ENCODE peak calls at places on chromosomes 16 and 17, in seven cellular contexts. Q, W, H, M, B, A and V are unnamed samples.

GRCh38 chr16:79672524-79672923 is 72.0 kb upstream of the MAF start:
- DNase-seq in Q (no peak), W (no peak), H (no peak), M (no peak), B (no peak), A (no peak), V (no peak)

GRCh38 chr17:77615672-77616242 is 342.7 kb upstream of the TNRC6C start:
- DNase-seq in Q (no peak), W (peak; percentile 1), H (no peak), M (no peak), B (no peak), A (no peak), V (no peak)

GRCh38 chr16:84898447-84898846 is 78.7 kb downstream of the CRISPLD2 start:
- DNase-seq in Q (no peak), W (no peak), H (no peak), M (no peak), B (peak; percentile 46), A (no peak), V (no peak)

GRCh38 chr17:40498281-40499084 is 2.9 kb downstream of the TNS4 start:
- DNase-seq in Q (no peak), W (no peak), H (no peak), M (no peak), B (no peak), A (no peak), V (no peak)

GRCh38 chr17:22467720-22468119 is 775.4 kb downstream of the KCNJ18 start:
- DNase-seq in Q (no peak), W (no peak), H (no peak), M (no peak), B (no peak), A (no peak), V (no peak)

GRCh38 chr16:54336805-54337204 is 50.2 kb upstream of the IRX3 start:
- DNase-seq in Q (no peak), W (no peak), H (no peak), M (no peak), B (no peak), A (no peak), V (no peak)

GRCh38 chr17:76987486-76987885 is 119.3 kb downstream of the MGAT5B start:
- DNase-seq in Q (no peak), W (no peak), H (no peak), M (no peak), B (no peak), A (no peak), V (no peak)

GRCh38 chr17:76523084-76524037 is 14.1 kb downstream of the CYGB start:
- DNase-seq in Q (peak; percentile 74), W (peak; percentile 79), H (no peak), M (peak; percentile 83), B (peak; percentile 50), A (peak; percentile 96), V (peak; percentile 79)

GRCh38 chr17:47188266-47188665 is 829 bp downstream of the CDC27 start:
- DNase-seq in Q (no peak), W (no peak), H (no peak), M (no peak), B (peak; percentile 73), A (no peak), V (no peak)

GRCh38 chr17:45234641-45235040 is 13.0 kb downstream of the FMNL1 start:
- DNase-seq in Q (no peak), W (no peak), H (no peak), M (no peak), B (no peak), A (peak; percentile 73), V (no peak)

GRCh38 chr17:80246266-80246681 is 14.4 kb upstream of the RNF213 start:
- DNase-seq in Q (no peak), W (no peak), H (no peak), M (no peak), B (no peak), A (no peak), V (no peak)

GRCh38 chr16:78126662-78127061 is 27.2 kb downstream of the WWOX start:
- DNase-seq in Q (no peak), W (no peak), H (no peak), M (no peak), B (no peak), A (no peak), V (no peak)

GRCh38 chr17:265726-266125 is 84.3 kb upstream of the DOC2B start:
- DNase-seq in Q (no peak), W (peak; percentile 38), H (no peak), M (no peak), B (no peak), A (peak; percentile 36), V (peak; percentile 10)

GRCh38 chr17:78568051-78568450 is 9.1 kb downstream of the DNAH17 start:
- DNase-seq in Q (no peak), W (no peak), H (no peak), M (no peak), B (no peak), A (no peak), V (no peak)

GRCh38 chr17:79631640-79632431 is 21.0 kb upstream of the RBFOX3 start:
- DNase-seq in Q (no peak), W (no peak), H (no peak), M (no peak), B (no peak), A (peak; percentile 27), V (no peak)

GRCh38 chr17:4584125-4584834 is at the start of gene SMTNL2:
- DNase-seq in Q (no peak), W (peak; percentile 55), H (no peak), M (no peak), B (no peak), A (no peak), V (peak; percentile 35)

GRCh38 chr17:40475234-40476210 is 25.9 kb downstream of the TNS4 start:
- DNase-seq in Q (no peak), W (no peak), H (no peak), M (no peak), B (no peak), A (peak; percentile 63), V (no peak)

GRCh38 chr17:58427807-58428206 is 10.5 kb upstream of the RNF43 start:
- DNase-seq in Q (no peak), W (no peak), H (no peak), M (no peak), B (no peak), A (no peak), V (no peak)

GRCh38 chr17:58436805-58437239 is 19.5 kb upstream of the RNF43 start:
- DNase-seq in Q (no peak), W (no peak), H (no peak), M (no peak), B (no peak), A (no peak), V (no peak)

DNA sequence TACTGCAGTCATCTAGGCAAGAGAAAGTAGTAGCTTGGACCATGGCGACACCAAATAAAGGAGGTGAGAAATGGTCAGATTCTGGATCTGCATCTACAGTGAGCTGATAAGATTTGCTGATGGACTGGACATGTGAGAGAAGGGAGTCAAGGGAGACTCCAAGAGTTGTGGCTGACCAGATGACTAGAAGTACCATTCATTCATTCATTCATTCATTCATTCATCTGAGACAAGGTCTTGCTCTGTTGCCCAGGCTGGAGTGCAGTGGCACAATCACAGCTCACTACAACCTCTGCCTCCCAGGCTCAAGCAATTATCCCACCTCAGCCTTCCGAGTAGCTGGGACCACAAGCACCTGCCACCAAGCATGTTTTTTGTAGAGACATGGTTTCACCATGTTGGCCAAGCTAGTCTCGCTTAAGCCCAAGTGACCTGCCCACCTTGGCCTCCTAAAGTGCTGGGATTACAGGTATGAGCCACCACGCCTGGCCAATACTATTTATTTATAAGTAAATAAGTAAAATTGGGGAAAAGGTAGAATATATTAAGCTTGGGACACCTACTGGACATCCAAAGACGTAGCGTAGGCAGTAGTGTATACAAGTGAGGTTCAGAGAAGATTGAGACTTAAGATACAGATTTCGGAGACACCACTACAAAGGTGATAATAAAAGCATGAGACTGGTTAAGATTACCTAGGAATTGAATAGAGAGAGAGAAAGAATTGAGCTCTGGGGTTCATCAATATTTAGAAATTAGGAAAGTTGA is 15.7 kb upstream of the RNF43 start:
- DNase-seq in Q (no peak), W (no peak), H (no peak), M (no peak), B (no peak), A (no peak), V (no peak)
- TF ChIP-seq CTCF in Q (no peak), W (no peak), H (no peak), M (no peak), B (no peak), A (no peak), V (no peak)

DNA sequence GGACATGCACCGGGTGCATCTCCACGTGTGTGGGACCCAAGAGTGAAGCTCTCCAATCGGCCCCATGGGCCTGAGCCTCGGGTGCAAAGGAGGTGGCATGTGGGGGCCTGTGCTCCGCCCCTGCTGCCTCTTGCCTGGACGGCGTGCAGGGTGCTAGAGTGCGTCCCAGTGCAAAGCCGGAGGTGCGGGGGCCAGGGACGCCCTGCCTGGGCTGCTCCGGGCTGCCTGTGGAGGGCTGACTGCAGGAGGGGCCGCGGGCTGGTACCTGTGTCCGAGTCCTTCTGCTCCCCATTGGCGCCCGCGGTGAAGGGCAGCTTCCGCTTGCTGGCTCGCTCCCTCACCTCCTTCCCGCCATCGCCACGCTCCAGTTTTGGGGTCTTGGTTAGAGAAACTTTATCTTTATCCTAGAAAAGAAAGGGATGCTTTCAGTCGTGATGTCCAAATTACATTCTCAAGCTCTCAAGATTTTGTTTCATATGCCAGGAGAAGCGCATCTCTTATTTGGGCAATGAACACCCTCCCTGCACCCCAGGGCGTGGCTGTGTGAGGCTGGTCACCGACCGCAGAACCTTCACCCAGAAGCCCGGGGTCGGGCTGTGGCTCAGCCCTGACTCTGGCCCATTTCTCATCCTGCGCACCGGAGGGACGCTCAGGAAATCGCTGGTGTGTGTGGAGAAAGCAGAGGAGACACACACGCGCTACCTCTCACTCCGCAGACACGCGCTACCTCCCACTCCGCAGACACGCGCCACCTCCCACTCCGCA is 87.6 kb downstream of the ZNF778 start:
- DNase-seq in Q (no peak), W (no peak), H (no peak), M (no peak), B (no peak), A (no peak), V (no peak)
- H3K36me3 ChIP-seq in Q (peaks cover 4% of the 10 kb centered on the region), W (no peaks in the 10 kb centered on the region), H (peaks cover 13% of the 10 kb centered on the region), M (no peaks in the 10 kb centered on the region), B (peaks cover 32% of the 10 kb centered on the region), A (peaks cover 13% of the 10 kb centered on the region), V (no peaks in the 10 kb centered on the region)

GRCh38 chr17:49038138-49038537 is 41.0 kb downstream of the IGF2BP1 start:
- DNase-seq in Q (no peak), W (no peak), H (no peak), M (no peak), B (no peak), A (no peak), V (no peak)

GRCh38 chr17:49036270-49036626 is 39.1 kb downstream of the IGF2BP1 start:
- DNase-seq in Q (no peak), W (no peak), H (no peak), M (no peak), B (no peak), A (no peak), V (no peak)

GRCh38 chr17:49031965-49032928 is 35.1 kb downstream of the IGF2BP1 start:
- DNase-seq in Q (peak; percentile 48), W (peak; percentile 25), H (no peak), M (peak; percentile 50), B (peak; percentile 81), A (peak; percentile 60), V (peak; percentile 62)

GRCh38 chr17:49038544-49038943 is 41.4 kb downstream of the IGF2BP1 start:
- DNase-seq in Q (no peak), W (no peak), H (no peak), M (no peak), B (no peak), A (no peak), V (no peak)

GRCh38 chr17:49035470-49036269 is 38.5 kb downstream of the IGF2BP1 start:
- DNase-seq in Q (peak; percentile 52), W (peak; percentile 53), H (no peak), M (peak; percentile 60), B (peak; percentile 17), A (peak; percentile 91), V (peak; percentile 54)
- TF ChIP-seq CTCF in Q (peak; percentile 49), W (peak; percentile 78), H (peak; percentile 79), M (peak; percentile 73), B (peak; percentile 56), A (peak; percentile 88), V (peak; percentile 78)

GRCh38 chr17:21029032-21029431 is 13.8 kb downstream of the USP22 start:
- DNase-seq in Q (peak; percentile 54), W (no peak), H (no peak), M (no peak), B (peak; percentile 84), A (no peak), V (no peak)
- H3K36me3 ChIP-seq in Q (peaks cover 8% of the 10 kb centered on the region), W (no peaks in the 10 kb centered on the region), H (peaks cover 26% of the 10 kb centered on the region), M (peaks cover 30% of the 10 kb centered on the region), B (peaks cover 36% of the 10 kb centered on the region), A (peaks cover 45% of the 10 kb centered on the region), V (no peaks in the 10 kb centered on the region)